ENCODE peak calls at places on chromosomes 4 and X, in nine cellular contexts. N is psoas muscle, O is gastrocnemius medialis, T is small intestine, H is esophagus squamous epithelium, X is left lung, V is pancreas, S is GM23338, G is hepatocyte. P is an unnamed sample.

GRCh38 chr4:54228064-54228527 is 997 bp upstream of the PDGFRA start:
- DNase-seq in N (peak; percentile 86), O (peak; percentile 51), T (no peak), H (peak; percentile 2), X (peak; percentile 83), V (peak; percentile 53), S (peak; percentile 92), G (peak; percentile 91), P (peak; percentile 96)

GRCh38 chr4:75895744-75896314 is 6.4 kb downstream of the PPEF2 start:
- DNase-seq in N (no peak), O (no peak), T (peak; percentile 67), H (no peak), X (no peak), V (no peak), S (peak; percentile 74), G (peak; percentile 50), P (no peak)

GRCh38 chrX:12890467-12890866 is 16.0 kb upstream of the TLR8 start:
- DNase-seq in N (no peak), O (no peak), T (no peak), H (no peak), X (no peak), V (no peak), S (no peak), G (no peak), P (no peak)

GRCh38 chrX:80388206-80388605 is 32.0 kb upstream of the TENT5D start:
- DNase-seq in N (no peak), O (no peak), T (no peak), H (no peak), X (no peak), V (no peak), S (no peak), G (no peak), P (peak; percentile 37)

GRCh38 chr4:156591679-156592078 is 379.9 kb downstream of the PDGFC start:
- DNase-seq in N (no peak), O (no peak), T (no peak), H (no peak), X (no peak), V (no peak), S (no peak), G (no peak), P (no peak)

GRCh38 chr4:86980230-86980629 is 45.4 kb downstream of the AFF1 start:
- DNase-seq in N (no peak), O (no peak), T (no peak), H (no peak), X (no peak), V (no peak), S (no peak), G (no peak), P (no peak)

GRCh38 chr4:5186584-5187170 is 135.4 kb downstream of the STK32B start:
- DNase-seq in N (peak; percentile 48), O (no peak), T (no peak), H (no peak), X (no peak), V (no peak), S (no peak), G (no peak), P (no peak)

GRCh38 chrX:111465664-111466063 is 45.8 kb upstream of the SERTM2 start:
- DNase-seq in N (no peak), O (no peak), T (no peak), H (no peak), X (no peak), V (no peak), S (peak; percentile 4), G (no peak), P (no peak)

GRCh38 chr4:151358266-151358665 is 32.9 kb upstream of the SH3D19 start:
- DNase-seq in N (no peak), O (no peak), T (no peak), H (no peak), X (no peak), V (no peak), S (no peak), G (no peak), P (no peak)

GRCh38 chr4:110049951-110050925 is 137.6 kb downstream of the EGF start:
- DNase-seq in N (no peak), O (no peak), T (peak; percentile 50), H (no peak), X (no peak), V (no peak), S (peak; percentile 69), G (peak; percentile 57), P (peak; percentile 2)

GRCh38 chr4:1031346-1031745 is 19.9 kb downstream of the FGFRL1 start:
- DNase-seq in N (no peak), O (no peak), T (no peak), H (no peak), X (no peak), V (no peak), S (no peak), G (no peak), P (no peak)

GRCh38 chr4:85402371-85402770 is 72.6 kb upstream of the ARHGAP24 start:
- DNase-seq in N (no peak), O (no peak), T (no peak), H (no peak), X (no peak), V (no peak), S (no peak), G (peak; percentile 24), P (peak; percentile 12)

GRCh38 chrX:41137589-41137988 is 52.3 kb downstream of the USP9X start:
- DNase-seq in N (no peak), O (no peak), T (no peak), H (no peak), X (no peak), V (no peak), S (peak; percentile 20), G (no peak), P (no peak)

GRCh38 chr4:53852343-53852742 is 212.1 kb downstream of the CHIC2 start:
- DNase-seq in N (no peak), O (no peak), T (no peak), H (no peak), X (no peak), V (no peak), S (peak; percentile 17), G (no peak), P (no peak)

GRCh38 chr4:140568507-140569306 is at the start of gene UCP1:
- DNase-seq in N (no peak), O (no peak), T (peak; percentile 25), H (no peak), X (peak; percentile 84), V (peak; percentile 45), S (peak; percentile 85), G (peak; percentile 50), P (peak; percentile 2)

GRCh38 chrX:120561634-120562568 is 1.1 kb upstream of the CUL4B start:
- DNase-seq in N (no peak), O (no peak), T (no peak), H (no peak), X (no peak), V (no peak), S (no peak), G (no peak), P (no peak)

GRCh38 chr4:53450773-53451172 is 73.3 kb downstream of the FIP1L1 start:
- DNase-seq in N (no peak), O (no peak), T (no peak), H (no peak), X (no peak), V (no peak), S (peak; percentile 24), G (no peak), P (peak; percentile 60)

GRCh38 chr4:46837639-46838038 is 71.4 kb downstream of the COX7B2 start:
- DNase-seq in N (no peak), O (no peak), T (no peak), H (no peak), X (no peak), V (no peak), S (no peak), G (no peak), P (no peak)

GRCh38 chr4:185710487-185710995 is 101.5 kb downstream of the SORBS2 start:
- DNase-seq in N (no peak), O (no peak), T (no peak), H (no peak), X (no peak), V (no peak), S (no peak), G (no peak), P (peak; percentile 73)
- H3K36me3 ChIP-seq in N (no peaks in the 10 kb centered on the region), O (no peaks in the 10 kb centered on the region), T (no peaks in the 10 kb centered on the region), H (no peaks in the 10 kb centered on the region), X (no peaks in the 10 kb centered on the region), V (no peaks in the 10 kb centered on the region), S (no peaks in the 10 kb centered on the region), G (no peaks in the 10 kb centered on the region), P (no peaks in the 10 kb centered on the region)

DNA sequence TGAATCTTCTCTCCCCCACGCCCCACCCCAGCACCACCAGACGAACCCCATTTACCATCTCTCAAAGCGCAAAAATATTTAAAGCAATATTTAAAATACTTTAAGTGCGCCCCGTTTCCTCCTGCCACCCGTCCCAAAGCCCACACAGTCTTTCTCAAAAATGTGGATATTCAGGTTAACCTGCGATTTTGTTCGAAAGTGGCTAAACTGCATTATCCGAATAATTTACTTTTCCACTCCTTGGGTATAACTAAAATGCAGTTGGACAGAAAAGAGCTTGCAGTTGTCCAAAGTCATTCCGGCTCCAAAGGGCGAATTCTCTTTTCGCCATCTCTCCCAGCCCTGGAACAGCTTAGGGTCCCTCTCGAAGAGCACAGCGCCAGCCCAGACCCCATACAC is 662 bp downstream of the SMIM43 start:
- DNase-seq in N (no peak), O (no peak), T (no peak), H (no peak), X (no peak), V (no peak), S (no peak), G (no peak), P (no peak)
- H3K4me3 ChIP-seq in N (peak overlapping the region; percentile 63), O (no peak overlapping the region), T (no peak overlapping the region), H (peak overlapping the region; percentile 19), X (peak overlapping the region; percentile 41), V (no peak overlapping the region), S (peak overlapping the region; percentile 80), G (peak overlapping the region; percentile 39), P (peak overlapping the region; percentile 49)

DNA sequence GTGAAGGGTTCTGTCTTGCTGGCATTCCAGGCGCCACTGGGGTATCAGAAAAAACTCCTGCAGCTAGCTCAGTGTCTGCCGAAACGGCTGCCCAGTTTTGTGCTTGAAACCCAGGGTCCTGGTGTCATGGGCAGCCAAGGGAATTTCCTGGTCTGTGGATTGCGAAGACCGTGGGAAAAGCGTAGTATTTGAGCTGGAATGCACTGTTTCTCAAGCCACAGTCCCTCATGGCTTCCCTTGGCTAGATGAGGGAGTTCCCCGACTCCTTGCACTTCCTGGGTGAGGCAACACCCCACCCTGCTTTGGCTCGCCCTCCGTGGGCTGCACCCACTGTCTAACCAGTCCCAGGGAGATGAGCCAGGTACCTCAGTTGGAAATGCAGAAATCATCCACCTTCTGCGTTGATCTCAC is 40.1 kb downstream of the NOP14 start:
- DNase-seq in N (no peak), O (peak; percentile 7), T (no peak), H (no peak), X (no peak), V (no peak), S (no peak), G (no peak), P (no peak)
- H3K36me3 ChIP-seq in N (peaks cover 6% of the 10 kb centered on the region), O (peaks cover 49% of the 10 kb centered on the region), T (peaks cover 15% of the 10 kb centered on the region), H (peaks cover 26% of the 10 kb centered on the region), X (peaks cover 69% of the 10 kb centered on the region), V (peaks cover 6% of the 10 kb centered on the region), S (no peaks in the 10 kb centered on the region), G (no peaks in the 10 kb centered on the region), P (peaks cover 3% of the 10 kb centered on the region)

DNA sequence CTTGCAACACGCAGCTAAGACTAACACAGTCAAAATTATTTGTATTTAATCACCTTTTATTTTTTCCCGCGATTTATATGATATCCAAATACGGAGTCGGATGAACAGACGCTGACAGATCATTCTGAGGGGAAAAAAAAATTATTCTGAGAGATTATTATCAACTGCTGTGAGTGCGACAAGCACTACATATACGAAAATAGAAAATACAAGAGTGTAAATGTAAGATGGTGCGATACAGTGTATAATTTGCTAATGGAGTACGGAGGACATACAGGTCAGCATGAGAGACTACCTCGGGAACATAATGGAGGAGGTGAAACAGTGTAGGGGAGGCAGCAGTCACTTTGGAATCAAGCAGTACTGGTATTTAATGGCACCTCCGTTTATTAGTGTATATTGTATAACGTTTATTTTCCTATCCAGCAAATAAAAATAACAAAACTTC is 2.8 kb upstream of the LIN54 start:
- DNase-seq in N (no peak), O (no peak), T (peak; percentile 21), H (no peak), X (no peak), V (no peak), S (no peak), G (no peak), P (no peak)
- H3K4me3 ChIP-seq in N (peak overlapping the region; percentile 87), O (peak overlapping the region; percentile 83), T (peak overlapping the region; percentile 47), H (peak overlapping the region; percentile 96), X (peak overlapping the region; percentile 88), V (peak overlapping the region; percentile 92), S (peak overlapping the region; percentile 85), G (peak overlapping the region; percentile 24), P (peak overlapping the region; percentile 74)